ENCODE peak calls at places on chromosomes 16 and 17, in eight cellular contexts. One of them, this sample, is unnamed.

GRCh38 chr17:15782809-15783208 is 50.7 kb downstream of the TBC1D26 start:
- DNase-seq in colonic mucosa: peak
- DNase-seq in caudate nucleus: no peak
- DNase-seq in GM12864: no peak
- DNase-seq in SJSA1: no peak
- DNase-seq in activated B cell treated with CpG ODN at 0.5 μM for 24 hours: no peak
- DNase-seq in endothelial cell: no peak
- DNase-seq in AG09309: no peak
- DNase-seq in this sample: no peak

GRCh38 chr16:4500283-4500682 is 24.1 kb downstream of the HMOX2 start:
- DNase-seq in colonic mucosa: no peak
- DNase-seq in caudate nucleus: no peak
- DNase-seq in GM12864: no peak
- DNase-seq in SJSA1: peak
- DNase-seq in activated B cell treated with CpG ODN at 0.5 μM for 24 hours: no peak
- DNase-seq in endothelial cell: no peak
- DNase-seq in AG09309: no peak
- DNase-seq in this sample: no peak

GRCh38 chr17:43814714-43815113 is 18.2 kb downstream of the MPP3 start:
- DNase-seq in colonic mucosa: no peak
- DNase-seq in caudate nucleus: no peak
- DNase-seq in GM12864: no peak
- DNase-seq in SJSA1: no peak
- DNase-seq in activated B cell treated with CpG ODN at 0.5 μM for 24 hours: no peak
- DNase-seq in endothelial cell: no peak
- DNase-seq in AG09309: peak
- DNase-seq in this sample: no peak

GRCh38 chr16:87956169-87956770 is 5.0 kb downstream of the BANP start:
- DNase-seq in colonic mucosa: peak
- DNase-seq in caudate nucleus: no peak
- DNase-seq in GM12864: peak
- DNase-seq in SJSA1: no peak
- DNase-seq in activated B cell treated with CpG ODN at 0.5 μM for 24 hours: peak
- DNase-seq in endothelial cell: no peak
- DNase-seq in AG09309: no peak
- DNase-seq in this sample: no peak

GRCh38 chr16:75761111-75761510 is 34.8 kb upstream of the CPHXL start:
- DNase-seq in colonic mucosa: no peak
- DNase-seq in caudate nucleus: no peak
- DNase-seq in GM12864: peak
- DNase-seq in SJSA1: no peak
- DNase-seq in activated B cell treated with CpG ODN at 0.5 μM for 24 hours: no peak
- DNase-seq in endothelial cell: no peak
- DNase-seq in AG09309: no peak
- DNase-seq in this sample: no peak

GRCh38 chr17:59365383-59365981 is 34.0 kb downstream of the YPEL2 start:
- DNase-seq in colonic mucosa: no peak
- DNase-seq in caudate nucleus: no peak
- DNase-seq in GM12864: no peak
- DNase-seq in SJSA1: no peak
- DNase-seq in activated B cell treated with CpG ODN at 0.5 μM for 24 hours: no peak
- DNase-seq in endothelial cell: no peak
- DNase-seq in AG09309: no peak
- DNase-seq in this sample: no peak

GRCh38 chr17:28228109-28228840 is 90.7 kb upstream of the TMEM97 start:
- DNase-seq in colonic mucosa: no peak
- DNase-seq in caudate nucleus: no peak
- DNase-seq in GM12864: no peak
- DNase-seq in SJSA1: no peak
- DNase-seq in activated B cell treated with CpG ODN at 0.5 μM for 24 hours: no peak
- DNase-seq in endothelial cell: peak
- DNase-seq in AG09309: no peak
- DNase-seq in this sample: no peak

GRCh38 chr17:39755550-39756375 is 18.0 kb downstream of the GRB7 start:
- DNase-seq in colonic mucosa: no peak
- DNase-seq in caudate nucleus: no peak
- DNase-seq in GM12864: peak
- DNase-seq in SJSA1: no peak
- DNase-seq in activated B cell treated with CpG ODN at 0.5 μM for 24 hours: peak
- DNase-seq in endothelial cell: no peak
- DNase-seq in AG09309: no peak
- DNase-seq in this sample: no peak

GRCh38 chr16:85210423-85211169 is 98.3 kb upstream of the CIBAR2 start:
- DNase-seq in colonic mucosa: no peak
- DNase-seq in caudate nucleus: no peak
- DNase-seq in GM12864: no peak
- DNase-seq in SJSA1: peak
- DNase-seq in activated B cell treated with CpG ODN at 0.5 μM for 24 hours: no peak
- DNase-seq in endothelial cell: no peak
- DNase-seq in AG09309: no peak
- DNase-seq in this sample: no peak

GRCh38 chr17:44065668-44066203 is 735 bp downstream of the LSM12 start:
- DNase-seq in colonic mucosa: no peak
- DNase-seq in caudate nucleus: no peak
- DNase-seq in GM12864: no peak
- DNase-seq in SJSA1: no peak
- DNase-seq in activated B cell treated with CpG ODN at 0.5 μM for 24 hours: no peak
- DNase-seq in endothelial cell: no peak
- DNase-seq in AG09309: no peak
- DNase-seq in this sample: no peak

GRCh38 chr16:70778901-70779309 is 22.1 kb downstream of the VAC14 start:
- DNase-seq in colonic mucosa: peak
- DNase-seq in caudate nucleus: no peak
- DNase-seq in GM12864: no peak
- DNase-seq in SJSA1: peak
- DNase-seq in activated B cell treated with CpG ODN at 0.5 μM for 24 hours: no peak
- DNase-seq in endothelial cell: peak
- DNase-seq in AG09309: peak
- DNase-seq in this sample: no peak

GRCh38 chr17:31533546-31534155 is 142.2 kb downstream of the RAB11FIP4 start:
- DNase-seq in colonic mucosa: no peak
- DNase-seq in caudate nucleus: peak
- DNase-seq in GM12864: no peak
- DNase-seq in SJSA1: peak
- DNase-seq in activated B cell treated with CpG ODN at 0.5 μM for 24 hours: no peak
- DNase-seq in endothelial cell: peak
- DNase-seq in AG09309: peak
- DNase-seq in this sample: peak

GRCh38 chr17:36755586-36755985 is 154.2 kb downstream of the MRM1 start:
- DNase-seq in colonic mucosa: peak
- DNase-seq in caudate nucleus: no peak
- DNase-seq in GM12864: no peak
- DNase-seq in SJSA1: no peak
- DNase-seq in activated B cell treated with CpG ODN at 0.5 μM for 24 hours: no peak
- DNase-seq in endothelial cell: peak
- DNase-seq in AG09309: no peak
- DNase-seq in this sample: no peak

GRCh38 chr16:3529175-3529574 is 28.4 kb downstream of the CLUAP1 start:
- DNase-seq in colonic mucosa: no peak
- DNase-seq in caudate nucleus: no peak
- DNase-seq in GM12864: no peak
- DNase-seq in SJSA1: no peak
- DNase-seq in activated B cell treated with CpG ODN at 0.5 μM for 24 hours: no peak
- DNase-seq in endothelial cell: no peak
- DNase-seq in AG09309: no peak
- DNase-seq in this sample: no peak

GRCh38 chr17:45293413-45294211 is 23.2 kb downstream of the MAP3K14 start:
- DNase-seq in colonic mucosa: peak
- DNase-seq in caudate nucleus: peak
- DNase-seq in GM12864: no peak
- DNase-seq in SJSA1: peak
- DNase-seq in activated B cell treated with CpG ODN at 0.5 μM for 24 hours: no peak
- DNase-seq in endothelial cell: no peak
- DNase-seq in AG09309: peak
- DNase-seq in this sample: peak

GRCh38 chr17:67200727-67201301 is 44.2 kb downstream of the HELZ start:
- DNase-seq in colonic mucosa: no peak
- DNase-seq in caudate nucleus: no peak
- DNase-seq in GM12864: no peak
- DNase-seq in SJSA1: no peak
- DNase-seq in activated B cell treated with CpG ODN at 0.5 μM for 24 hours: no peak
- DNase-seq in endothelial cell: no peak
- DNase-seq in AG09309: no peak
- DNase-seq in this sample: no peak

GRCh38 chr16:569445-570254 is at the start of gene PIGQ:
- DNase-seq in colonic mucosa: peak
- DNase-seq in caudate nucleus: peak
- DNase-seq in GM12864: no peak
- DNase-seq in SJSA1: peak
- DNase-seq in activated B cell treated with CpG ODN at 0.5 μM for 24 hours: peak
- DNase-seq in endothelial cell: peak
- DNase-seq in AG09309: no peak
- DNase-seq in this sample: peak

GRCh38 chr16:89957214-89957785 is 8.7 kb downstream of the DEF8 start:
- DNase-seq in colonic mucosa: no peak
- DNase-seq in caudate nucleus: no peak
- DNase-seq in GM12864: no peak
- DNase-seq in SJSA1: no peak
- DNase-seq in activated B cell treated with CpG ODN at 0.5 μM for 24 hours: no peak
- DNase-seq in endothelial cell: no peak
- DNase-seq in AG09309: no peak
- DNase-seq in this sample: no peak

GRCh38 chr16:13120091-13120490 is 218.7 kb downstream of the SHISA9 start:
- DNase-seq in colonic mucosa: no peak
- DNase-seq in caudate nucleus: no peak
- DNase-seq in GM12864: no peak
- DNase-seq in SJSA1: no peak
- DNase-seq in activated B cell treated with CpG ODN at 0.5 μM for 24 hours: no peak
- DNase-seq in endothelial cell: no peak
- DNase-seq in AG09309: no peak
- DNase-seq in this sample: no peak

GRCh38 chr17:12613566-12613965 is 52.1 kb upstream of the MYOCD start:
- DNase-seq in colonic mucosa: no peak
- DNase-seq in caudate nucleus: no peak
- DNase-seq in GM12864: no peak
- DNase-seq in SJSA1: peak
- DNase-seq in activated B cell treated with CpG ODN at 0.5 μM for 24 hours: no peak
- DNase-seq in endothelial cell: no peak
- DNase-seq in AG09309: no peak
- DNase-seq in this sample: no peak

GRCh38 chr17:76292567-76292966 is 15.5 kb downstream of the QRICH2 start:
- DNase-seq in colonic mucosa: no peak
- DNase-seq in caudate nucleus: no peak
- DNase-seq in GM12864: no peak
- DNase-seq in SJSA1: no peak
- DNase-seq in activated B cell treated with CpG ODN at 0.5 μM for 24 hours: no peak
- DNase-seq in endothelial cell: no peak
- DNase-seq in AG09309: no peak
- DNase-seq in this sample: no peak

GRCh38 chr17:50272246-50272645 is 2.0 kb upstream of the TMEM92 start:
- DNase-seq in colonic mucosa: no peak
- DNase-seq in caudate nucleus: no peak
- DNase-seq in GM12864: no peak
- DNase-seq in SJSA1: no peak
- DNase-seq in activated B cell treated with CpG ODN at 0.5 μM for 24 hours: peak
- DNase-seq in endothelial cell: no peak
- DNase-seq in AG09309: no peak
- DNase-seq in this sample: no peak

GRCh38 chr17:57990037-57990436 is 2.0 kb upstream of the VEZF1 start:
- DNase-seq in colonic mucosa: no peak
- DNase-seq in caudate nucleus: no peak
- DNase-seq in GM12864: no peak
- DNase-seq in SJSA1: no peak
- DNase-seq in activated B cell treated with CpG ODN at 0.5 μM for 24 hours: no peak
- DNase-seq in endothelial cell: no peak
- DNase-seq in AG09309: no peak
- DNase-seq in this sample: no peak

GRCh38 chr16:47561286-47561685 is 100.2 kb downstream of the PHKB start:
- DNase-seq in colonic mucosa: no peak
- DNase-seq in caudate nucleus: no peak
- DNase-seq in GM12864: no peak
- DNase-seq in SJSA1: no peak
- DNase-seq in activated B cell treated with CpG ODN at 0.5 μM for 24 hours: no peak
- DNase-seq in endothelial cell: no peak
- DNase-seq in AG09309: no peak
- DNase-seq in this sample: no peak

GRCh38 chr17:36641331-36641876 is 40.0 kb downstream of the MRM1 start:
- DNase-seq in colonic mucosa: no peak
- DNase-seq in caudate nucleus: no peak
- DNase-seq in GM12864: no peak
- DNase-seq in SJSA1: no peak
- DNase-seq in activated B cell treated with CpG ODN at 0.5 μM for 24 hours: no peak
- DNase-seq in endothelial cell: peak
- DNase-seq in AG09309: no peak
- DNase-seq in this sample: no peak

GRCh38 chr16:10862432-10862831 is 14.6 kb upstream of the CIITA start:
- DNase-seq in colonic mucosa: no peak
- DNase-seq in caudate nucleus: no peak
- DNase-seq in GM12864: no peak
- DNase-seq in SJSA1: no peak
- DNase-seq in activated B cell treated with CpG ODN at 0.5 μM for 24 hours: no peak
- DNase-seq in endothelial cell: no peak
- DNase-seq in AG09309: peak
- DNase-seq in this sample: no peak

GRCh38 chr17:45013021-45013997 is 38.1 kb downstream of the DCAKD start:
- DNase-seq in colonic mucosa: peak
- DNase-seq in caudate nucleus: no peak
- DNase-seq in GM12864: no peak
- DNase-seq in SJSA1: no peak
- DNase-seq in activated B cell treated with CpG ODN at 0.5 μM for 24 hours: no peak
- DNase-seq in endothelial cell: no peak
- DNase-seq in AG09309: no peak
- DNase-seq in this sample: peak

GRCh38 chr16:81462683-81463082 is 18.1 kb downstream of the CMIP start:
- DNase-seq in colonic mucosa: no peak
- DNase-seq in caudate nucleus: no peak
- DNase-seq in GM12864: no peak
- DNase-seq in SJSA1: no peak
- DNase-seq in activated B cell treated with CpG ODN at 0.5 μM for 24 hours: no peak
- DNase-seq in endothelial cell: no peak
- DNase-seq in AG09309: no peak
- DNase-seq in this sample: no peak

GRCh38 chr16:70472786-70473433 is 18.5 kb downstream of the FCSK start:
- DNase-seq in colonic mucosa: no peak
- DNase-seq in caudate nucleus: no peak
- DNase-seq in GM12864: no peak
- DNase-seq in SJSA1: no peak
- DNase-seq in activated B cell treated with CpG ODN at 0.5 μM for 24 hours: no peak
- DNase-seq in endothelial cell: no peak
- DNase-seq in AG09309: no peak
- DNase-seq in this sample: no peak

GRCh38 chr17:17562145-17562529 is 29.4 kb downstream of the PEMT start:
- DNase-seq in colonic mucosa: no peak
- DNase-seq in caudate nucleus: no peak
- DNase-seq in GM12864: no peak
- DNase-seq in SJSA1: no peak
- DNase-seq in activated B cell treated with CpG ODN at 0.5 μM for 24 hours: no peak
- DNase-seq in endothelial cell: no peak
- DNase-seq in AG09309: no peak
- DNase-seq in this sample: no peak

GRCh38 chr17:1562178-1562643 is 381 bp downstream of the PITPNA start:
- DNase-seq in colonic mucosa: peak
- DNase-seq in caudate nucleus: no peak
- DNase-seq in GM12864: no peak
- DNase-seq in SJSA1: no peak
- DNase-seq in activated B cell treated with CpG ODN at 0.5 μM for 24 hours: no peak
- DNase-seq in endothelial cell: no peak
- DNase-seq in AG09309: no peak
- DNase-seq in this sample: no peak

GRCh38 chr17:41382396-41382795 is 290 bp upstream of the KRT34 start:
- DNase-seq in colonic mucosa: no peak
- DNase-seq in caudate nucleus: no peak
- DNase-seq in GM12864: no peak
- DNase-seq in SJSA1: no peak
- DNase-seq in activated B cell treated with CpG ODN at 0.5 μM for 24 hours: no peak
- DNase-seq in endothelial cell: no peak
- DNase-seq in AG09309: peak
- DNase-seq in this sample: no peak

GRCh38 chr16:14193316-14193871 is 122.3 kb downstream of the MRTFB start:
- DNase-seq in colonic mucosa: no peak
- DNase-seq in caudate nucleus: no peak
- DNase-seq in GM12864: peak
- DNase-seq in SJSA1: no peak
- DNase-seq in activated B cell treated with CpG ODN at 0.5 μM for 24 hours: no peak
- DNase-seq in endothelial cell: no peak
- DNase-seq in AG09309: no peak
- DNase-seq in this sample: no peak

GRCh38 chr17:75492555-75493168 is 22.7 kb downstream of the CASKIN2 start:
- DNase-seq in colonic mucosa: no peak
- DNase-seq in caudate nucleus: no peak
- DNase-seq in GM12864: no peak
- DNase-seq in SJSA1: no peak
- DNase-seq in activated B cell treated with CpG ODN at 0.5 μM for 24 hours: no peak
- DNase-seq in endothelial cell: no peak
- DNase-seq in AG09309: no peak
- DNase-seq in this sample: no peak

This sample was measured in occipital lobe.